ENCODE peak calls at places on chromosomes 6 and 20, in four cellular contexts. K, N, W and J are unnamed samples.

GRCh38 chr6:4914412-4915159 is 89.3 kb downstream of the RPP40 start:
- DNase-seq in K (peak; percentile 20), N (no peak), W (peak; percentile 34), J (peak; percentile 26)

GRCh38 chr6:151400473-151400872 is 9.1 kb upstream of the ZBTB2 start:
- DNase-seq in K (no peak), N (no peak), W (peak; percentile 29), J (peak; percentile 65)

GRCh38 chr20:58651548-58651822 is 402 bp downstream of the STX16 start:
- DNase-seq in K (peak; percentile 61), N (no peak), W (no peak), J (no peak)

GRCh38 chr20:3068986-3069900 is 2.2 kb upstream of the OXT start:
- DNase-seq in K (no peak), N (peak; percentile 33), W (no peak), J (peak; percentile 43)

GRCh38 chr6:15436451-15436850 is 190.6 kb downstream of the JARID2 start:
- DNase-seq in K (no peak), N (no peak), W (no peak), J (no peak)

GRCh38 chr6:4074478-4075235 is 4.3 kb downstream of the FAM217A start:
- DNase-seq in K (no peak), N (no peak), W (no peak), J (no peak)

GRCh38 chr6:151452750-151453427 is 963 bp upstream of the RMND1 start:
- DNase-seq in K (no peak), N (no peak), W (no peak), J (peak; percentile 55)

GRCh38 chr20:15171016-15171415 is 833.6 kb upstream of the FLRT3 start:
- DNase-seq in K (no peak), N (no peak), W (no peak), J (no peak)

GRCh38 chr20:35600176-35600995 is 15.2 kb upstream of the SPAG4 start:
- DNase-seq in K (no peak), N (no peak), W (no peak), J (no peak)